ENCODE peak calls at places on chromosome 13, in six cellular contexts. S, B, I, M, E and V are unnamed samples.

GRCh38 chr13:65555973-65556372 is 1674.2 kb downstream of the PCDH9 start:
- DNase-seq in S (no peak), B (no peak), E (no peak), M (no peak), I (no peak), V (no peak)

GRCh38 chr13:57631607-57632275 is at the start of gene PCDH17:
- DNase-seq in E (no peak), S (peak), B (no peak), I (peak), M (no peak), V (peak)

GRCh38 chr13:95106562-95106961 is 194.7 kb downstream of the ABCC4 start:
- DNase-seq in I (no peak), B (no peak), E (no peak), M (no peak), S (peak), V (no peak)

GRCh38 chr13:51819544-51819943 is 15.6 kb upstream of the DHRS12 start:
- DNase-seq in M (no peak), B (no peak), E (no peak), I (no peak), S (no peak), V (no peak)

GRCh38 chr13:94917814-94918213 is 205.5 kb upstream of the SOX21 start:
- DNase-seq in I (no peak), E (no peak), S (no peak), B (no peak), M (no peak), V (no peak)

GRCh38 chr13:79935121-79935520 is 405.8 kb downstream of the SPRY2 start:
- DNase-seq in B (no peak), S (no peak), E (no peak), I (no peak), M (peak), V (no peak)

GRCh38 chr13:50119593-50119992 is 104.3 kb downstream of the KCNRG start:
- DNase-seq in I (peak), B (no peak), E (no peak), M (peak), S (peak), V (no peak)

GRCh38 chr13:23513460-23513859 is 56.8 kb upstream of the TNFRSF19 start:
- DNase-seq in M (no peak), B (no peak), I (no peak), E (no peak), S (no peak), V (no peak)

GRCh38 chr13:84641491-84641890 is 759.2 kb upstream of the SLITRK1 start:
- DNase-seq in B (no peak), I (no peak), M (peak), E (no peak), S (peak), V (no peak)

GRCh38 chr13:45200701-45201230 is at the start of gene KCTD4:
- DNase-seq in E (no peak), M (peak), I (no peak), S (no peak), B (no peak), V (no peak)

GRCh38 chr13:101248739-101249138 is 167.6 kb downstream of the NALCN start:
- DNase-seq in E (no peak), I (no peak), S (no peak), M (no peak), B (no peak), V (no peak)

GRCh38 chr13:24036115-24036514 is 124.4 kb upstream of the SPATA13 start:
- DNase-seq in I (no peak), B (no peak), M (peak), E (no peak), S (peak), V (no peak)

GRCh38 chr13:28000567-28000966 is 12.1 kb upstream of the URAD start:
- DNase-seq in I (no peak), B (no peak), M (no peak), E (no peak), S (no peak), V (no peak)

GRCh38 chr13:63864171-63864902 is 2448.7 kb upstream of the PCDH20 start:
- DNase-seq in I (no peak), B (no peak), E (no peak), S (peak), M (peak), V (no peak)

GRCh38 chr13:33953203-33953602 is 135.3 kb downstream of the RFC3 start:
- DNase-seq in S (peak), M (peak), I (no peak), B (no peak), E (no peak), V (no peak)

GRCh38 chr13:24709186-24709913 is 29.1 kb downstream of the ATP12A start:
- DNase-seq in M (no peak), S (no peak), B (peak), E (no peak), I (peak), V (no peak)

GRCh38 chr13:72221276-72221962 is 354.4 kb upstream of the DACH1 start:
- DNase-seq in I (no peak), E (no peak), B (no peak), S (no peak), M (no peak), V (peak)

GRCh38 chr13:113791226-113791625 is 32.2 kb downstream of the TMEM255B start:
- DNase-seq in M (no peak), S (no peak), B (no peak), I (no peak), E (no peak), V (no peak)

GRCh38 chr13:112825071-112825470 is 135.2 kb downstream of the ATP11A start:
- DNase-seq in I (no peak), M (no peak), S (no peak), E (no peak), B (no peak), V (no peak)

GRCh38 chr13:52405767-52406494 is at the start of gene THSD1:
- DNase-seq in M (peak), I (no peak), E (no peak), B (no peak), S (peak), V (peak)

GRCh38 chr13:77980592-77980991 is 62.0 kb upstream of the EDNRB start:
- DNase-seq in E (no peak), B (no peak), I (no peak), M (peak), S (peak), V (no peak)

GRCh38 chr13:92530364-92530763 is 696.2 kb upstream of the GPC6 start:
- DNase-seq in E (no peak), B (no peak), I (no peak), M (peak), S (peak), V (no peak)
- H3K27ac ChIP-seq in E (no peak), B (no peak), I (no peak), M (no peak), S (no peak), V (no peak)

DNA sequence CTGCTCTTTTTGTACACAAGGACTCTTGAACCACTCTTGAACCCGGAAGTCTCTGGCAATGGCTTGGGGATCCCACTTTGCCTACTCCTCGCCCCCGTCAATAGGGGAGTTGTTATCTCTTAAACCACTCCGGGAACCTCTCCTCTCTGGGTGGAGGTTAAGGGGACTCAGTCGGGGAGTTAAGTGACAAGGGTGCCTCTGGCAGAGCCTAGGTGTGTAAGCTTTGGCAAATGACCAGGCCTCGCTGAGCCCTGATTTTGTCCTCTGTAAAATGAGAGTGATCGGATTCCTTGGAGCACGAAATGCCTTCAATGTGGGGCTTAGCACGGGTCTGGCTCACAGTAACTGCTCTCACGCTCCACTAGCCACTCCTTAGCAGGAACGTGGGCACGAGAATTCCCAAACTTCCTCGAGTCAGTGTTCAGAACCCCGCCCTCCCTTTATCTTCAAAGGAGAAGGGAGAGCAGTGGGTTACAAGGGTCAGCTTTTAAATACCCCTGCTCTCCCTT is 193.3 kb downstream of the KATNAL1 start:
- DNase-seq in M (no peak), I (no peak), S (no peak), B (no peak), E (no peak), V (no peak)
- H3K27ac ChIP-seq in M (no peak), I (no peak), S (no peak), B (no peak), E (peak), V (peak)

DNA sequence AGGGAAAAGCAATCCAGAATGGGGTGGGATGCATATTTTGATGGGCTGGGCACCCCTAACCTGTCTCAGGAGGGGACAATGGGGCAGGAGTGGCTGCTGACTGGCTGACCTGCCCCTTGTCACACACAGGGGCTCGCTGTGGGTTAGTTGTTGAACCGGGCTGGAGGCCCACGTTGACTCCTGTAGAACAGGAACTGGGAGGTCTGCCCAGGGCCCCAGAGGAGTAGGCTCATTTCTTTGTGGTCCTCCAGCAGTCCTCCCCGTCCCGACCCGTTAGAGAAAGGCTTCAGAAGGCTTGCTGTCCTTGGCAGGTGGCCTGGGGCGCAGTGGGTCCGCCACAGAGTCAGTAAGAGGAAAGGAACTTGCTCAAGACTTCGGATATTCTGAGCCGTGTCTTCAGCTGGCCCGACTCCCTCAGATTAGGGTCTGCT is 70.1 kb downstream of the COL4A1 start:
- DNase-seq in E (no peak), S (no peak), B (no peak), I (no peak), M (no peak), V (no peak)
- H3K27ac ChIP-seq in E (peak), S (peak), B (no peak), I (no peak), M (no peak), V (no peak)

GRCh38 chr13:29948246-29948645 is 97.8 kb upstream of the UBL3 start:
- DNase-seq in B (no peak), E (no peak), I (no peak), M (peak), S (peak), V (no peak)
- H3K27ac ChIP-seq in B (no peak), E (no peak), I (no peak), M (no peak), S (no peak), V (no peak)

GRCh38 chr13:21530656-21531055 is 71.6 kb upstream of the ZDHHC20 start:
- DNase-seq in B (no peak), M (no peak), I (no peak), E (no peak), S (no peak), V (no peak)

GRCh38 chr13:21531475-21531874 is 72.4 kb upstream of the ZDHHC20 start:
- DNase-seq in S (no peak), E (no peak), I (no peak), M (no peak), B (no peak), V (no peak)

GRCh38 chr13:21526707-21527454 is 67.8 kb upstream of the ZDHHC20 start:
- DNase-seq in E (no peak), M (no peak), B (no peak), I (no peak), S (no peak), V (no peak)

GRCh38 chr13:21528616-21529015 is 69.5 kb upstream of the ZDHHC20 start:
- DNase-seq in S (no peak), B (no peak), M (peak), E (no peak), I (no peak), V (no peak)

DNA sequence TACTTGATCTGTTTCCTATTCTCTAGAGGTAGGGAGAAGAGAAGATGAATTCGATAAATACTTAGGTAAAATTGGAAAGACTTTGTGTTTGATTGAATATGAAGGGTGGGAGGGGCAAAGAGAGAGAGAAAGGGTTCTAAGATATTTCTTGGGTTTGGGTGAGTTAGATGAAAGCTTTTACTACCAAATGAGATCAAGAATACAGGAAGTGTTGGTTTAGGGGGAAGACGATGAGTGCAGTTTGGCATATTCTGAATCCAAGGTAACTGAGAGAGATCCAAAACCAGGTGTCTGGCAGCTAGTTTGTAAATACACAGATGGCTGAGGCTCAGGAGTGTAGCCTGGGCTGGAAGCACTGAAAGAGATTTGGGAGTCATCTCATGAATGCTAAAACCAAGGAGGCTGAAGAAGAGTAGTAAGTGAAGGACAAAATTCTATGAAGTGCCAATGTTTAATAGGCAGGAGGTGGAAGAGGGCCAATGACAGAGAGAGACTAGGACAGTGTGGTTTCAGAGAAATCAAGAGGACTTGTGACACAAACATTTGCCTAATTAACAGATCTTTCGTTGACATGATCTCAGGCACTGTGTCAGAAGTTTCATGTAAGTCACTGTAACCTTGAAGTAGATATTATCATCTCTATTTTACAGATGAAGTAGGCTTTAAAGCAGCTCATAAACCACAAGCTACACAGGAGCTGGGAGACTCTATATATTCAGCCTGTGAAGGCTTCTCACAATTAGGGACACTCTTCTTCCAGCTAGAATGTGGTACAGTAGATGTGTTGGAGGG is 70.2 kb upstream of the ZDHHC20 start:
- DNase-seq in E (no peak), S (no peak), I (no peak), B (no peak), M (no peak), V (no peak)
- H3K27ac ChIP-seq in E (no peak), S (no peak), I (no peak), B (no peak), M (no peak), V (no peak)

GRCh38 chr13:110492299-110493160 is 69.0 kb downstream of the RAB20 start:
- DNase-seq in B (no peak), E (no peak), M (no peak), I (no peak), S (no peak), V (no peak)
- H3K27ac ChIP-seq in B (no peak), E (no peak), M (no peak), I (no peak), S (no peak), V (no peak)